ENCODE peak calls at places on chromosomes 13 and 19, in four cellular contexts. R is T-helper 1 cell, C is HCT116, V is retina. P is an unnamed sample.

GRCh38 chr13:112057736-112058518 is 9.0 kb upstream of the SOX1 start:
- DNase-seq in R (no peak), C (no peak), V (peak), P (no peak)

GRCh38 chr13:67076378-67076777 is 153.8 kb downstream of the PCDH9 start:
- DNase-seq in R (no peak), C (no peak), V (no peak), P (no peak)

GRCh38 chr13:80707000-80707983 is 366.4 kb upstream of the SPRY2 start:
- DNase-seq in R (no peak), C (no peak), V (no peak), P (no peak)

GRCh38 chr13:27794075-27794691 is 1.9 kb downstream of the GSX1 start:
- DNase-seq in R (no peak), C (no peak), V (no peak), P (no peak)

GRCh38 chr13:38210928-38211596 is 138.6 kb upstream of the UFM1 start:
- DNase-seq in R (no peak), C (no peak), V (no peak), P (no peak)

GRCh38 chr19:55657004-55657747 is 2.3 kb downstream of the U2AF2 start:
- DNase-seq in R (no peak), C (no peak), V (no peak), P (no peak)

GRCh38 chr13:112443191-112444000 is 67.2 kb downstream of the SPACA7 start:
- DNase-seq in R (no peak), C (no peak), V (peak), P (no peak)

GRCh38 chr13:112424098-112424497 is 47.9 kb downstream of the SPACA7 start:
- DNase-seq in R (no peak), C (no peak), V (no peak), P (no peak)

GRCh38 chr13:99702687-99703319 is 201.5 kb downstream of the TM9SF2 start:
- DNase-seq in R (no peak), C (no peak), V (no peak), P (no peak)

GRCh38 chr13:30364876-30365275 is 57.4 kb upstream of the UBE2L5 start:
- DNase-seq in R (no peak), C (no peak), V (no peak), P (no peak)

GRCh38 chr13:59391696-59392095 is 772.0 kb downstream of the DIAPH3 start:
- DNase-seq in R (peak), C (peak), V (peak), P (peak)

GRCh38 chr13:30618186-30618937 is 642 bp downstream of the USPL1 start:
- DNase-seq in R (no peak), C (no peak), V (no peak), P (peak)

GRCh38 chr19:31548941-31549340 is 199.7 kb upstream of the TSHZ3 start:
- DNase-seq in R (no peak), C (no peak), V (no peak), P (no peak)

GRCh38 chr19:3123088-3123721 is 12.6 kb upstream of the GNA15 start:
- DNase-seq in R (no peak), C (no peak), V (no peak), P (no peak)

GRCh38 chr19:48997972-48998371 is 4.3 kb downstream of the RUVBL2 start:
- DNase-seq in R (no peak), C (peak), V (no peak), P (peak)

GRCh38 chr19:52369463-52370340 is at the start of gene ZNF880:
- DNase-seq in R (peak), C (no peak), V (peak), P (peak)

GRCh38 chr13:112119192-112120030 is 52.5 kb downstream of the SOX1 start:
- DNase-seq in R (no peak), C (no peak), V (no peak), P (no peak)

GRCh38 chr19:13164370-13165090 is 14.3 kb downstream of the IER2 start:
- DNase-seq in R (peak), C (no peak), V (peak), P (no peak)

GRCh38 chr13:91355099-91355825 is 7.8 kb downstream of the MIR17HG start:
- DNase-seq in R (no peak), C (no peak), V (no peak), P (no peak)

GRCh38 chr19:13121551-13122274 is 3.6 kb downstream of the NACC1 start:
- DNase-seq in R (no peak), C (no peak), V (no peak), P (no peak)

GRCh38 chr19:1251233-1251502 is 2.8 kb downstream of the MIDN start:
- DNase-seq in R (no peak), C (no peak), V (no peak), P (no peak)

GRCh38 chr13:21894091-21894490 is 223.2 kb downstream of the FGF9 start:
- DNase-seq in R (no peak), C (no peak), V (no peak), P (no peak)

GRCh38 chr13:65965496-65965895 is 1264.6 kb downstream of the PCDH9 start:
- DNase-seq in R (no peak), C (no peak), V (no peak), P (no peak)